ENCODE peak calls at places on chromosomes 4 and X, in ten cellular contexts. F is NCI-H187 treated with DMSO at 0.1 percent for 48 hours; D is astrocyte of the cerebellum; Z is CD4-positive, alpha-beta T cell; P is endothelial cell; T is NCI-H2081; N is stimulated activated CD4-positive, alpha-beta T cell treated with anti-CD3 and anti-CD28 coated beads, Interleukin-4, amount 100 ng/mL, for 24 hours; R is activated gamma-delta T cell treated with anti-CD3 and anti-CD28 coated beads, Interleukin-2, amount 50 U/mL, for 16 hours; X is fibroblast of pulmonary artery; A is adipocyte. K is an unnamed sample.

GRCh38 chr4:182369211-182369610 is 126.0 kb downstream of the TENM3 start:
- DNase-seq in T (no peak), Z (no peak), R (no peak), D (peak), F (no peak), X (peak), A (peak), N (no peak), P (no peak), K (peak)

GRCh38 chrX:151240237-151240636 is 63.9 kb downstream of the GPR50 start:
- DNase-seq in X (no peak), D (no peak), Z (no peak), P (no peak), F (no peak), R (no peak), A (no peak), N (no peak), T (no peak), K (no peak)

GRCh38 chr4:128812360-128812958 is 3.0 kb downstream of the JADE1 start:
- DNase-seq in Z (no peak), R (no peak), F (peak), X (peak), A (peak), P (peak), N (peak), T (peak), D (no peak), K (peak)

GRCh38 chrX:104961926-104962325 is 258.6 kb downstream of the TEX13A start:
- DNase-seq in R (no peak), P (no peak), T (no peak), Z (no peak), A (no peak), D (no peak), N (no peak), F (no peak), X (no peak), K (no peak)

GRCh38 chrX:111616786-111617185 is 64.2 kb upstream of the ALG13 start:
- DNase-seq in Z (no peak), R (no peak), T (no peak), D (no peak), N (no peak), X (no peak), A (no peak), F (no peak), P (no peak), K (no peak)

GRCh38 chr4:153916273-153916755 is 127.4 kb upstream of the SFRP2 start:
- DNase-seq in R (no peak), F (no peak), T (no peak), D (no peak), N (peak), P (no peak), Z (no peak), X (no peak), A (no peak), K (no peak)

GRCh38 chr4:152193059-152193458 is 342.8 kb downstream of the FBXW7 start:
- DNase-seq in R (no peak), T (no peak), A (peak), D (no peak), Z (no peak), P (no peak), F (no peak), N (no peak), X (no peak), K (no peak)

GRCh38 chr4:39502034-39502658 is 25.1 kb downstream of the UGDH start:
- DNase-seq in R (no peak), X (peak), T (no peak), N (no peak), A (peak), P (no peak), D (no peak), Z (no peak), F (no peak), K (no peak)

GRCh38 chr4:39637572-39638357 is 900 bp downstream of the SMIM14 start:
- DNase-seq in A (peak), T (peak), R (peak), Z (no peak), F (no peak), N (peak), D (peak), P (peak), X (peak), K (peak)

GRCh38 chrX:121496966-121497365 is 449.6 kb downstream of the GLUD2 start:
- DNase-seq in T (no peak), A (peak), F (no peak), P (no peak), D (no peak), Z (no peak), N (no peak), R (no peak), X (peak), K (no peak)

GRCh38 chr4:25350561-25350960 is 26.5 kb upstream of the ANAPC4 start:
- DNase-seq in N (no peak), R (no peak), Z (no peak), A (no peak), D (no peak), F (no peak), P (no peak), T (no peak), X (no peak), K (no peak)

GRCh38 chrX:46912098-46912672 is at the start of gene JADE3:
- DNase-seq in N (peak), D (peak), P (peak), X (peak), A (peak), F (no peak), T (peak), Z (no peak), R (no peak), K (peak)

GRCh38 chr4:72525938-72526337 is 43.1 kb downstream of the ADAMTS3 start:
- DNase-seq in F (no peak), X (peak), T (no peak), N (no peak), Z (no peak), R (no peak), D (peak), P (no peak), A (peak), K (peak)

GRCh38 chr4:186839122-186840037 is 115.7 kb upstream of the FAT1 start:
- DNase-seq in F (no peak), N (no peak), R (no peak), Z (no peak), P (no peak), T (no peak), A (peak), D (peak), X (peak), K (peak)

GRCh38 chrX:46436744-46437143 is 108.5 kb downstream of the ZNF674 start:
- DNase-seq in D (no peak), T (no peak), A (no peak), Z (no peak), F (no peak), R (no peak), X (no peak), P (no peak), N (no peak), K (no peak)

GRCh38 chrX:119880076-119880475 is 8.4 kb downstream of the NDUFA1 start:
- DNase-seq in X (no peak), F (no peak), D (no peak), P (no peak), Z (no peak), R (no peak), T (no peak), N (peak), A (no peak), K (peak)

GRCh38 chrX:119783026-119783425 is 8.4 kb downstream of the RPL39 start:
- DNase-seq in N (no peak), A (no peak), Z (no peak), T (no peak), D (no peak), X (no peak), R (no peak), F (no peak), P (no peak), K (no peak)

GRCh38 chrX:79369871-79370270 is 2.7 kb upstream of the ITM2A start:
- DNase-seq in D (no peak), F (no peak), N (no peak), X (no peak), Z (no peak), R (no peak), A (no peak), P (no peak), T (no peak), K (no peak)

GRCh38 chr4:124431663-124432192 is 280.8 kb downstream of the ANKRD50 start:
- DNase-seq in P (no peak), N (no peak), R (no peak), A (peak), F (no peak), D (no peak), Z (no peak), X (peak), T (no peak), K (no peak)

GRCh38 chrX:122579521-122579920 is 604.6 kb upstream of the GRIA3 start:
- DNase-seq in R (no peak), T (no peak), N (no peak), P (no peak), D (no peak), X (no peak), A (no peak), F (no peak), Z (no peak), K (no peak)

GRCh38 chrX:104330966-104331365 is 76.2 kb upstream of the ESX1 start:
- DNase-seq in Z (no peak), T (no peak), R (no peak), D (no peak), F (no peak), P (no peak), X (peak), N (no peak), A (peak), K (peak)

K was measured in H4.